ENCODE peak calls at places on chromosomes 11 and 22, in five cellular contexts. U is AG09309; R is A549; M is activated T-helper 9 cell treated with anti-CD3 and anti-CD28 coated beads, Interleukin-2, amount 50 U/mL, for 16 hours; H is ovary. V is an unnamed sample.

GRCh38 chr22:28440517-28441366 is 238.9 kb downstream of the TTC28 start:
- DNase-seq in U (no peak), R (no peak), M (no peak), H (no peak), V (no peak)

GRCh38 chr22:46071451-46072029 is 78.8 kb upstream of the PPARA start:
- DNase-seq in U (peak), R (no peak), M (no peak), H (peak), V (no peak)

GRCh38 chr22:20433686-20434241 is 3.9 kb downstream of the SCARF2 start:
- DNase-seq in U (no peak), R (no peak), M (no peak), H (no peak), V (no peak)

GRCh38 chr22:46770151-46770641 is 7.7 kb downstream of the TBC1D22A start:
- DNase-seq in U (no peak), R (no peak), M (no peak), H (peak), V (no peak)

GRCh38 chr11:48036466-48036865 is 56.1 kb downstream of the PTPRJ start:
- DNase-seq in U (peak), R (no peak), M (no peak), H (no peak), V (no peak)

GRCh38 chr11:76610371-76610770 is 60.2 kb downstream of the LRRC32 start:
- DNase-seq in U (no peak), R (no peak), M (no peak), H (peak), V (no peak)

GRCh38 chr11:1013628-1013935 is 22.9 kb downstream of the MUC6 start:
- DNase-seq in U (no peak), R (no peak), M (no peak), H (no peak), V (no peak)

GRCh38 chr11:67286621-67287333 is 2.3 kb upstream of the ANKRD13D start:
- DNase-seq in U (no peak), R (no peak), M (no peak), H (no peak), V (no peak)

GRCh38 chr11:117862753-117863152 is 13.7 kb downstream of the FXYD6 start:
- DNase-seq in U (no peak), R (no peak), M (no peak), H (no peak), V (no peak)

GRCh38 chr11:33610903-33611302 is 89.7 kb downstream of the C11orf91 start:
- DNase-seq in U (no peak), R (no peak), M (no peak), H (no peak), V (no peak)

GRCh38 chr11:36073411-36074203 is 129.7 kb downstream of the LDLRAD3 start:
- DNase-seq in U (no peak), R (no peak), M (no peak), H (peak), V (no peak)

GRCh38 chr11:126545057-126545555 is 189.6 kb downstream of the ST3GAL4 start:
- DNase-seq in U (no peak), R (no peak), M (no peak), H (no peak), V (no peak)

GRCh38 chr11:31809857-31810778 is 1.0 kb downstream of the PAX6 start:
- DNase-seq in U (no peak), R (peak), M (no peak), H (no peak), V (no peak)

GRCh38 chr11:130097285-130097684 is 27.6 kb downstream of the APLP2 start:
- DNase-seq in U (no peak), R (no peak), M (no peak), H (no peak), V (no peak)

GRCh38 chr11:76810151-76810853 is 27.1 kb downstream of the TSKU start:
- DNase-seq in U (no peak), R (no peak), M (no peak), H (no peak), V (no peak)

GRCh38 chr11:57399221-57399620 is 8.8 kb upstream of the PRG2 start:
- DNase-seq in U (no peak), R (no peak), M (no peak), H (no peak), V (no peak)

GRCh38 chr11:1880746-1881441 is 10.8 kb downstream of the PRR33 start:
- DNase-seq in U (no peak), R (no peak), M (no peak), H (no peak), V (no peak)

GRCh38 chr11:3169235-3169951 is 4.3 kb upstream of the OSBPL5 start:
- DNase-seq in U (no peak), R (no peak), M (no peak), H (no peak), V (no peak)

GRCh38 chr11:127275771-127276170 is 275.2 kb upstream of the KIRREL3 start:
- DNase-seq in U (no peak), R (no peak), M (no peak), H (no peak), V (no peak)

GRCh38 chr22:35206889-35207288 is 50.4 kb upstream of the HMGXB4 start:
- DNase-seq in U (no peak), R (no peak), M (no peak), H (no peak), V (no peak)

GRCh38 chr11:78688460-78688859 is 113.8 kb upstream of the NARS2 start:
- DNase-seq in U (no peak), R (no peak), M (no peak), H (no peak), V (no peak)

GRCh38 chr22:47835726-47836125 is 1073.3 kb downstream of the TBC1D22A start:
- DNase-seq in U (peak), R (no peak), M (no peak), H (no peak), V (no peak)

GRCh38 chr11:6608011-6608410 is 4.0 kb downstream of the TAF10 start:
- DNase-seq in U (no peak), R (no peak), M (no peak), H (peak), V (no peak)

GRCh38 chr11:134266440-134266839 is 9.7 kb upstream of the GLB1L3 start:
- DNase-seq in U (peak), R (no peak), M (no peak), H (no peak), V (no peak)

GRCh38 chr11:5689551-5689983 is at the start of gene TRIM22:
- DNase-seq in U (peak), R (no peak), M (peak), H (peak), V (no peak)

GRCh38 chr11:102421262-102421661 is 31.3 kb downstream of the TMEM123 start:
- DNase-seq in U (no peak), R (no peak), M (no peak), H (no peak), V (no peak)

GRCh38 chr22:39995346-39996252 is 845 bp downstream of the FAM83F start:
- DNase-seq in U (no peak), R (no peak), M (no peak), H (peak), V (no peak)

GRCh38 chr11:34840736-34841386 is 75.3 kb downstream of the APIP start:
- DNase-seq in U (no peak), R (no peak), M (no peak), H (no peak), V (peak)

GRCh38 chr11:2656859-2657258 is 42.9 kb downstream of the KCNQ1OT1 start:
- DNase-seq in U (no peak), R (no peak), M (no peak), H (no peak), V (no peak)

GRCh38 chr11:119912214-119912613 is 183.2 kb upstream of the NECTIN1 start:
- DNase-seq in U (no peak), R (no peak), M (no peak), H (no peak), V (no peak)